ENCODE peak calls at places on chromosomes 13 and 19, in nine cellular contexts. U, S, F, W, B, M, J, X and T are unnamed samples.

GRCh38 chr13:110716235-110716505 is 2.7 kb downstream of the ING1 start:
- DNase-seq in U (peak), S (peak), F (peak), W (no peak), B (no peak), M (peak), J (no peak), X (no peak), T (no peak)

GRCh38 chr13:73684286-73684685 is 449.9 kb downstream of the KLF12 start:
- DNase-seq in U (no peak), S (no peak), F (no peak), W (no peak), B (no peak), M (no peak), J (no peak), X (no peak), T (no peak)

GRCh38 chr13:41562541-41563178 is 105.3 kb downstream of the RGCC start:
- DNase-seq in U (no peak), S (no peak), F (no peak), W (no peak), B (no peak), M (no peak), J (no peak), X (no peak), T (no peak)

GRCh38 chr19:10114651-10115391 is 3.3 kb downstream of the P2RY11 start:
- DNase-seq in U (peak), S (peak), F (no peak), W (no peak), B (no peak), M (no peak), J (no peak), X (no peak), T (peak)

GRCh38 chr19:9431475-9431874 is 3.9 kb downstream of the ZNF266 start:
- DNase-seq in U (no peak), S (no peak), F (peak), W (peak), B (no peak), M (no peak), J (no peak), X (peak), T (peak)

GRCh38 chr19:6766357-6767080 is 716 bp downstream of the SH2D3A start:
- DNase-seq in U (no peak), S (no peak), F (no peak), W (no peak), B (no peak), M (peak), J (no peak), X (no peak), T (no peak)

GRCh38 chr19:43798546-43799409 is 3.5 kb downstream of the LYPD5 start:
- DNase-seq in U (peak), S (peak), F (no peak), W (peak), B (peak), M (peak), J (no peak), X (no peak), T (no peak)

GRCh38 chr13:59360108-59360507 is 803.6 kb downstream of the DIAPH3 start:
- DNase-seq in U (no peak), S (no peak), F (no peak), W (no peak), B (no peak), M (no peak), J (peak), X (no peak), T (no peak)

GRCh38 chr19:19461671-19462622 is 53.4 kb downstream of the TSSK6 start:
- DNase-seq in U (no peak), S (peak), F (peak), W (peak), B (no peak), M (peak), J (peak), X (peak), T (no peak)

GRCh38 chr19:51637362-51637978 is 7.3 kb upstream of the SIGLEC5 start:
- DNase-seq in U (no peak), S (no peak), F (no peak), W (no peak), B (no peak), M (no peak), J (peak), X (no peak), T (no peak)

GRCh38 chr19:34506026-34506370 is 24.4 kb downstream of the WTIP start:
- DNase-seq in U (no peak), S (no peak), F (no peak), W (no peak), B (no peak), M (no peak), J (no peak), X (no peak), T (no peak)
- TF ChIP-seq CTCF in U (no peak), S (no peak), F (no peak), W (no peak), B (no peak), M (no peak), J (no peak), X (no peak), T (no peak)

DNA sequence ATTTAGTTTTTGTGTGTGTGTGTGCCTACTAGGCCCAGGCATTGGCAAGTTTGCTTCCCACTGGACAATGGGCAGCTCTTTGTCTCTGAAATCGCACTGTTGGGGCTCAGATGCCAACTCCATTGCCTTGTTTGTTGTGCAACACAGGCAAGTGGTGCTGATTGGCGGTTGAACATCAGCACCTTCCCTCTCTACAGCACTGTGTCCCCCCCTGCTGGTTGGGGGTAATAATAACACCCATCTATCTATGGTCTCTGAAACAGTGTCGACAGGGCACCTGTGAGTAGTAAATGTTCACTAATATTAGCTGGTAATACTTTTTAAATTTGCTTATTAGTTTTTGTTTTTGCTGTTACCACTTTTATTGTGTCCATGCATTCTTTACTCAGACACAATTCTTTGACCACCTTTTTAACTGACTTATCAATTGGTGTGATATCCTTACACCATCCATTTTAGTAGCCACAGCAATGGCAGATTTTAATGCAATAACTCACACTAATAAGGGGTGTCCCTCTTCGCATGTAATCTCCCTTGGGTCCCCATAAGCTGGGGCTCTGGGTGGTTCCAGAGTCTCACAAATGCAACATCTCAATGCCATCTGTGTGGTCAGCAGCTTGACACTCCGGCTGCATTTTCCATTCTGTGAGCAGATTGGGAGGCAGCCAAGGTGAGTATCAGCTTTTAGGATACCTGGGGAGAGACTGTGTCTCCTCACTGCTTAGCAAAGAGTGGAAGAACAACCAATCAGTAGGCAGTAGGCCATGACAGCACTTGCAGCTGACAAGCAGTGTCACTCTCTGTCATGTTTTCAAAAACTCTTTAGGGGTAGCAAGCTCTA is 47.7 kb upstream of the UQCRFS1 start:
- DNase-seq in U (peak), S (no peak), F (no peak), W (peak), B (no peak), M (peak), J (no peak), X (no peak), T (no peak)
- TF ChIP-seq CTCF in U (peak), S (no peak), F (no peak), W (peak), B (no peak), M (no peak), J (no peak), X (peak), T (peak)

GRCh38 chr13:90256746-90257145 is 1090.7 kb upstream of the MIR17HG start:
- DNase-seq in U (no peak), S (no peak), F (no peak), W (no peak), B (no peak), M (no peak), J (no peak), X (no peak), T (no peak)

GRCh38 chr13:90258129-90258528 is 1089.4 kb upstream of the MIR17HG start:
- DNase-seq in U (no peak), S (no peak), F (no peak), W (no peak), B (no peak), M (no peak), J (no peak), X (no peak), T (no peak)

GRCh38 chr13:90254437-90254836 is 1093.0 kb upstream of the MIR17HG start:
- DNase-seq in U (no peak), S (no peak), F (no peak), W (no peak), B (no peak), M (no peak), J (no peak), X (no peak), T (no peak)

DNA sequence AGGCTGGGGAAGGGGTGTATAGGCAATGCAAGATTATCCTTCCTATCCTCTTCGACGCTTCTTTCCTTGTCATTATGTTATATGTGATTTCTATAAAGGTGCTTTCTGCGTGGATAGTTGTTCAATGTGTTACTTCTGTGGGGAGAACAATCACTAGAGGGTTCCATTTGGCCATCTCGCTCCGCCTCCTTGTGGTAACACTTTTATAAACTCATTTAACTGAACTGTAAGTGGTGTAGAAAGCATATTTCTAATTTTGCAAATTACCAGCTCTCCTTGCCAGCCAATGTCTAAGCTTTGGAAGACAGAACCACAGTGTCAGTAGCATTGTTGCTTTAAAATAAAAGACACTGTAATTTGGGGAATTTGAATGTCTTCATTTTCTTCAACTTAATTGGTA is 1093.7 kb upstream of the MIR17HG start:
- DNase-seq in U (no peak), S (no peak), F (no peak), W (no peak), B (no peak), M (no peak), J (no peak), X (no peak), T (no peak)
- TF ChIP-seq CTCF in U (no peak), S (no peak), F (no peak), W (no peak), B (no peak), M (no peak), J (no peak), X (no peak), T (no peak)

DNA sequence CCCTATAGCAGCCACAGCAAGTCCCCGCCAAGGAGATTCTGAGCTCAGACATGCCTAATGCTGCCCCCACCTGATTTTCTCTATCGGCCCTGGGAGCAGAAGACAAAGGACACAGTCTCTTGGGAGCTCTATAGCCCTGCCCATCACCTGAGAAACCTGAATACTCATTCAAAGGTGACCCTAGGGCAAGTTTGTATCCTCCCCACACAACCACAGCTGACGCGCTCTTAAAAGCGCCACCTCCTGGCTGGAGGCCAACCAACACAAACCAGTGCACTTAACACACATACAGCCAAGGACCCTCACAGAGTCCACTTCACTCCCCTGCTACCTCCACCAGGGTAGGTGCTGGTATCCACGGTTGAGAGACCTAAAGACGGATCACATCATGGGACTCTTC is 8.8 kb upstream of the IGFL4 start:
- DNase-seq in U (peak), S (no peak), F (no peak), W (no peak), B (no peak), M (peak), J (no peak), X (peak), T (no peak)
- TF ChIP-seq CTCF in U (peak), S (no peak), F (no peak), W (no peak), B (no peak), M (no peak), J (no peak), X (peak), T (no peak)

GRCh38 chr19:29590278-29590677 is 15.8 kb upstream of the POP4 start:
- DNase-seq in U (no peak), S (no peak), F (no peak), W (no peak), B (no peak), M (no peak), J (no peak), X (no peak), T (no peak)
- TF ChIP-seq CTCF in U (no peak), S (no peak), F (no peak), W (no peak), B (no peak), M (no peak), J (no peak), X (peak), T (no peak)

GRCh38 chr19:1315470-1316166 is 29.9 kb downstream of the EFNA2 start:
- DNase-seq in U (peak), S (peak), F (peak), W (peak), B (no peak), M (peak), J (peak), X (no peak), T (peak)
- TF ChIP-seq CTCF in U (peak), S (peak), F (peak), W (peak), B (peak), M (peak), J (peak), X (peak), T (peak)

GRCh38 chr13:50127726-50128291 is 112.6 kb downstream of the KCNRG start:
- DNase-seq in U (no peak), S (peak), F (no peak), W (no peak), B (no peak), M (no peak), J (no peak), X (no peak), T (no peak)

GRCh38 chr13:50127017-50127725 is 111.9 kb downstream of the KCNRG start:
- DNase-seq in U (no peak), S (peak), F (peak), W (no peak), B (peak), M (peak), J (no peak), X (no peak), T (no peak)

GRCh38 chr13:50129923-50130685 is 114.9 kb downstream of the KCNRG start:
- DNase-seq in U (peak), S (peak), F (peak), W (no peak), B (no peak), M (peak), J (no peak), X (no peak), T (no peak)

GRCh38 chr13:50129065-50129922 is 114.0 kb downstream of the KCNRG start:
- DNase-seq in U (no peak), S (peak), F (no peak), W (no peak), B (no peak), M (no peak), J (no peak), X (no peak), T (no peak)

DNA sequence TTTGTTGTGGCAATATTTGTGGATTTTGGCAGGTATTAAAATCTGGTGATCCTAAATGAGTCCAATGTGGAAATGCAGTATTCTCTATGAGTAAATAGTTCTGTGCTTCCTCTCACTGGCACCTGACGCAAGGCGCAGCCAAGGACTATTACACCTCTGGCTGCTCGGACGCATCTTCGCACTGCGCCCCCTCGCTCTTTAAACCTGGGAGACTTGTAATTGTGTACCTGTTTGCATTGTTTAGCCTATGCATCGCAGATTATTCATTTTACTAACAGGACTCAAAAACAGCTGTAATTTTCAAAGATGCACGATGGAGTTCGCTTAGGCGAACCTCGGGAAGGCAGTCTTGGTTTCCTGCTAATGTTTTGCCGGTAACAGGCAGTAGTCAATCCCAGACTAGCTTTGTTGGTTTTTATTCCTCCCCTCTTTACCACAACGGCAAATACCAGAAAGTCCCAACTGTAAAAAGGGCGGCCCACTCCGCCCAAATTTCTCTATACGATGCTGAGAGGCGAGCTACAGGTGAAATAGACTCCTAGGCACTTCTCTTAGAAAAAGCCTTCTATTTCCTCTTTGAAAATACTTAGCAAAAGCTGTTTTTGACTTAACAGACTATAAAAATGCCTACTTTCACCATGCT is 113.3 kb downstream of the KCNRG start:
- DNase-seq in U (no peak), S (no peak), F (no peak), W (no peak), B (no peak), M (no peak), J (no peak), X (no peak), T (no peak)
- TF ChIP-seq CTCF in U (no peak), S (no peak), F (no peak), W (no peak), B (no peak), M (no peak), J (no peak), X (peak), T (no peak)

GRCh38 chr19:48450441-48450840 is 4.7 kb downstream of the GRWD1 start:
- DNase-seq in U (no peak), S (peak), F (no peak), W (no peak), B (no peak), M (no peak), J (no peak), X (no peak), T (no peak)
- TF ChIP-seq CTCF in U (no peak), S (no peak), F (no peak), W (no peak), B (no peak), M (no peak), J (no peak), X (no peak), T (no peak)